ENCODE peak calls at places on chromosomes 4 and X, in four cellular contexts. X, V, A and C are unnamed samples.

GRCh38 chr4:56821394-56822263 is at the start of gene SPINK2:
- DNase-seq in X (peak), V (peak), A (peak), C (no peak)

GRCh38 chrX:134782796-134783195 is 124.5 kb upstream of the PLAC1 start:
- DNase-seq in X (no peak), V (peak), A (peak), C (peak)

GRCh38 chrX:42128020-42128419 is 204.7 kb upstream of the CASK start:
- DNase-seq in X (no peak), V (no peak), A (no peak), C (no peak)

GRCh38 chr4:57043304-57044251 is 64.9 kb downstream of the POLR2B start:
- DNase-seq in X (no peak), V (no peak), A (no peak), C (no peak)

GRCh38 chrX:109585488-109585887 is 39.5 kb downstream of the KCNE5 start:
- DNase-seq in X (no peak), V (no peak), A (no peak), C (no peak)

GRCh38 chr4:140150886-140151699 is 2.9 kb downstream of the MAML3 start:
- DNase-seq in X (peak), V (peak), A (peak), C (peak)

GRCh38 chrX:133633162-133633561 is 217.9 kb upstream of the GPC4 start:
- DNase-seq in X (no peak), V (no peak), A (no peak), C (no peak)

GRCh38 chrX:119981286-119982070 is 37.9 kb upstream of the NKAP start:
- DNase-seq in X (no peak), V (no peak), A (peak), C (peak)

GRCh38 chr4:94491322-94491721 is 39.6 kb downstream of the PDLIM5 start:
- DNase-seq in X (no peak), V (no peak), A (no peak), C (no peak)

GRCh38 chr4:123618606-123619005 is 222.0 kb downstream of the SPRY1 start:
- DNase-seq in X (no peak), V (no peak), A (no peak), C (no peak)

GRCh38 chr4:7073526-7074390 is 5.9 kb upstream of the GRPEL1 start:
- DNase-seq in X (no peak), V (no peak), A (peak), C (peak)

GRCh38 chr4:48033825-48034413 is 17.3 kb downstream of the NIPAL1 start:
- DNase-seq in X (peak), V (peak), A (peak), C (peak)

GRCh38 chr4:36399762-36400353 is 118.4 kb downstream of the DTHD1 start:
- DNase-seq in X (peak), V (peak), A (peak), C (peak)

GRCh38 chr4:84237008-84237407 is 262.1 kb downstream of the NKX6-1 start:
- DNase-seq in X (no peak), V (no peak), A (no peak), C (peak)

GRCh38 chrX:3449287-3449686 is 102.8 kb upstream of the MXRA5 start:
- DNase-seq in X (no peak), V (no peak), A (no peak), C (no peak)

GRCh38 chr4:88008133-88008621 is 742 bp downstream of the PKD2 start:
- DNase-seq in X (no peak), V (peak), A (peak), C (peak)

GRCh38 chr4:16830081-16830480 is 68.4 kb downstream of the LDB2 start:
- DNase-seq in X (no peak), V (no peak), A (no peak), C (no peak)

GRCh38 chrX:17376381-17377046 is 1.5 kb downstream of the NHS start:
- DNase-seq in X (no peak), V (no peak), A (no peak), C (peak)

GRCh38 chrX:40164751-40165150 is 67.0 kb upstream of the BCOR start:
- DNase-seq in X (no peak), V (no peak), A (no peak), C (no peak)

GRCh38 chr4:71732706-71733105 is 51.2 kb downstream of the GC start:
- DNase-seq in X (no peak), V (no peak), A (peak), C (peak)

GRCh38 chrX:69424161-69424560 is 80.0 kb upstream of the NALF2 start:
- DNase-seq in X (no peak), V (no peak), A (no peak), C (no peak)

GRCh38 chrX:34900691-34901090 is 41.9 kb upstream of the FAM47B start:
- DNase-seq in X (no peak), V (no peak), A (no peak), C (no peak)

GRCh38 chr4:61443813-61444510 is 243.8 kb downstream of the ADGRL3 start:
- DNase-seq in X (no peak), V (no peak), A (no peak), C (peak)

GRCh38 chr4:187004628-187005027 is 281.0 kb upstream of the FAT1 start:
- DNase-seq in X (no peak), V (no peak), A (no peak), C (no peak)

GRCh38 chr4:80243274-80244018 is 23.0 kb upstream of the FGF5 start:
- DNase-seq in X (no peak), V (no peak), A (peak), C (no peak)

GRCh38 chr4:163273203-163273602 is 59.2 kb downstream of the NPY1R start:
- DNase-seq in X (no peak), V (no peak), A (no peak), C (no peak)

GRCh38 chr4:150973626-150974250 is 41.3 kb downstream of the LRBA start:
- DNase-seq in X (no peak), V (no peak), A (no peak), C (peak)

GRCh38 chrX:118657413-118657812 is 70.0 kb upstream of the IL13RA1 start:
- DNase-seq in X (no peak), V (no peak), A (no peak), C (no peak)

GRCh38 chrX:30504309-30504708 is 73.3 kb downstream of the TASL start:
- DNase-seq in X (no peak), V (peak), A (peak), C (peak)

GRCh38 chr4:1170805-1171305 is 1.5 kb downstream of the SPON2 start:
- DNase-seq in X (no peak), V (no peak), A (no peak), C (no peak)

GRCh38 chr4:146957252-146957651 is 11.6 kb upstream of the TTC29 start:
- DNase-seq in X (no peak), V (no peak), A (no peak), C (peak)

GRCh38 chrX:96835660-96836289 is 47.9 kb upstream of the RPA4 start:
- DNase-seq in X (no peak), V (no peak), A (no peak), C (no peak)

GRCh38 chrX:51002160-51002632 is 91.7 kb downstream of the BMP15 start:
- DNase-seq in X (no peak), V (no peak), A (no peak), C (no peak)

GRCh38 chr4:1382776-1383727 is 23.2 kb downstream of the NKX1-1 start:
- DNase-seq in X (no peak), V (no peak), A (no peak), C (no peak)